ENCODE peak calls at places on chromosomes 6 and 20, in seven cellular contexts. I is GM23248, W is PC-3, B is fibroblast of lung, R is H1, P is MM.1S, E is HCT116. C is an unnamed sample.

GRCh38 chr6:98821739-98822405 is 12.5 kb upstream of the POU3F2 start:
- DNase-seq in P (no peak), W (no peak), E (no peak), R (no peak), B (no peak), I (no peak), C (no peak)

GRCh38 chr20:24163501-24163900 is 174.9 kb upstream of the GGTLC1 start:
- DNase-seq in R (no peak), I (peak), P (no peak), W (no peak), B (no peak), E (no peak), C (no peak)

GRCh38 chr20:41176711-41177552 is 39.6 kb downstream of the PLCG1 start:
- DNase-seq in I (no peak), W (no peak), P (no peak), E (no peak), R (peak), B (no peak), C (no peak)

GRCh38 chr20:62254021-62254724 is 15.9 kb downstream of the OSBPL2 start:
- DNase-seq in P (no peak), R (no peak), B (no peak), W (no peak), I (no peak), E (no peak), C (no peak)

GRCh38 chr20:33663161-33664084 is 1.3 kb downstream of the C20orf144 start:
- DNase-seq in I (peak), R (peak), B (peak), E (no peak), W (peak), P (peak), C (no peak)

GRCh38 chr6:14108571-14109410 is 8.8 kb upstream of the CD83 start:
- DNase-seq in E (no peak), W (no peak), B (no peak), R (no peak), P (no peak), I (no peak), C (no peak)

GRCh38 chr6:169932491-169932890 is 181.1 kb downstream of the ERMARD start:
- DNase-seq in R (no peak), P (no peak), I (no peak), W (no peak), B (no peak), E (no peak), C (no peak)

GRCh38 chr6:161303628-161304340 is 29.9 kb upstream of the AGPAT4 start:
- DNase-seq in P (no peak), B (peak), R (no peak), I (peak), W (peak), E (no peak), C (no peak)

DNA sequence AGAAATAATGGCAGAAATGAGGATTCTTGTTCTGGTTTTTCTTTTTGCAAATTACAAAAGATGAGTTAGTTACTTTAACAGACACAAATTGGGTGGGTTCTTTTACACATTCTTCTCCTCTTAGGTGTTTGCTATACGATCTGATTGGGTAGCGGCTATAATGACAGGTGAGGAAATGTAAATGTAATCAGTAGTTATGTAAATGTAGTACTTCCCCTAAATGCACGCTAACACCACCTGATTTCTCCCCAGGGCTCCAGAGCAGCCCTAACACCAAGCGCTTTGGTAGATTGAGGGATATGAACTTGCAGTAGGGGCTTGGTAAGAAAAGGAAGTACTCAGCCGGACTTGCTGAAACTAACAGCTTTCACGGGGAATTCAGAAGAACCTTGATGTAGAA is 499.4 kb upstream of the NOX3 start:
- DNase-seq in I (no peak), R (no peak), P (no peak), E (no peak), B (no peak), W (no peak), C (no peak)
- H3K27ac ChIP-seq in I (no peak), R (no peak), P (no peak), E (no peak), B (no peak), W (no peak), C (no peak)

DNA sequence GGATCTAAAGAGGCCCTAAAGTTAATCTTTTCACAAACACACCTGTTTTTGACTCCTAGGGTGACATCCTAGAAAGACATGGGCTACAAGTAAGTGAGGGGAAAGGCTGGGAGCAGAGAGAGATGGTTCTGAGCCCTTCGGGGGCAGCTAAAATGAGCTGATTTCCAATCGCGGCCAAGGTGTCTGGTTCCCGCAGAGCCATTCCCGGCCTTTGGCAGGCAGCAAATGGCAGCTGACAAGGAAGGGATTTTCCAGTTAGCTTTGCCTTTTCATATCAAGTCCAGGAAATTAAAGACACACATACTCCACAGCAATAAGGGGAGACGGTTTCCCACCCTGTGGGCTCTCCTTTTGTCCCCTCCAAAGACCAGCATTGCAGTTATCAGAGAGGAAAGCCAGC is 228.5 kb downstream of the ZMYND8 start:
- DNase-seq in W (no peak), E (no peak), P (no peak), B (no peak), R (no peak), I (no peak), C (no peak)
- TF ChIP-seq EZH2 in W (no peak), E (no peak), P (no peak), B (no peak), R (no peak), I (no peak), C (no peak)

GRCh38 chr6:131059486-131059885 is 3.6 kb downstream of the EPB41L2 start:
- DNase-seq in E (no peak), B (peak), R (no peak), I (peak), P (no peak), W (peak), C (no peak)

GRCh38 chr6:131061771-131062160 is 1.3 kb downstream of the EPB41L2 start:
- DNase-seq in I (peak), E (no peak), P (no peak), B (no peak), R (no peak), W (no peak), C (no peak)

GRCh38 chr6:131060311-131060710 is 2.7 kb downstream of the EPB41L2 start:
- DNase-seq in I (peak), B (no peak), R (no peak), E (no peak), P (no peak), W (peak), C (no peak)

GRCh38 chr6:131062245-131063027 is 609 bp downstream of the EPB41L2 start:
- DNase-seq in R (peak), W (no peak), P (peak), B (no peak), I (peak), E (no peak), C (no peak)

DNA sequence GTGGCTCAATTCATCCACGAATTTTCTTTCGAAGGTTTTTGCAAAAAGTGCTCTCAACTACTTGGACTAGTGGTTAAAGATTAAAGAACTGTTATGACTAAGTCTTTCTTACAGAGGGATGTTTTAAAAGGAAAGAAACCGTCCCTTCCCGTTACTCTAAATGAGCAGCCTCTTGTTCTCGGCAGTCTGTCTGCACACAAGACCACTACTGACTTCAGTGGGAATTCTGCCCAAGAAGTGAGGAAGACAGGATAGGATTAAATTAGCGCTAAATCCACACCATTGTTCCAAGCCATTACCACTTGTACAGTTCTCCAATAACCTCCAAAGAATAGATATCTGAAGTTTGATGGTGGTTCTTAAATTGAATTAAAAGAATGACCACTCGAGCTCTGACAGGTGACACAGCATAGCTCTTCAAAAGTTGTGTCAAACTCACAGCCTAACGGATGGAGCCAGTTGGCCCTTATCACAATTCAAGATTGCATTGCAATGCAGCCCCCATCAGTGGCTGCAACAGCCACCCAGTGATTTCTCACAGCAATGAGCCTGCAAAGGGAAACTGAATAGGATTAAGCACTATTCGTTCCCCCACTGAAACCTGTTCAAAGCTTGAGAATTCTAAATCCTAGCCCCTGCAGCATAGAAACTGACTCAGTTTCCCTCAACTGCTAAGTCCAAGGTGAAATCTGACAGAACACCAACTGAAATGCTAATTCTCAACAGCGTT is 1.8 kb downstream of the EPB41L2 start:
- DNase-seq in E (no peak), W (peak), P (no peak), I (peak), R (no peak), B (peak), C (no peak)
- H3K9ac ChIP-seq in E (no peak), W (peak), P (no peak), I (peak), R (no peak), B (no peak), C (peak)

GRCh38 chr6:2632943-2633584 is 117.7 kb downstream of the MYLK4 start:
- DNase-seq in W (no peak), B (no peak), E (no peak), R (no peak), P (no peak), I (no peak), C (peak)
- H3K27ac ChIP-seq in W (no peak), B (no peak), E (peak), R (no peak), P (no peak), I (no peak), C (no peak)

GRCh38 chr20:36574278-36575065 is 1.1 kb downstream of the TGIF2 start:
- DNase-seq in P (peak), W (peak), B (peak), I (peak), E (no peak), R (peak), C (no peak)

GRCh38 chr20:36573103-36573797 is at the start of gene TGIF2:
- DNase-seq in E (peak), W (peak), R (peak), I (peak), B (peak), P (peak), C (peak)

GRCh38 chr20:36572701-36573102 is 695 bp upstream of the TGIF2 start:
- DNase-seq in W (no peak), R (no peak), B (peak), E (no peak), I (peak), P (no peak), C (no peak)

GRCh38 chr20:36575066-36575743 is 1.8 kb downstream of the TGIF2 start:
- DNase-seq in B (peak), R (peak), P (no peak), E (no peak), W (peak), I (peak), C (no peak)

GRCh38 chr20:36573798-36574277 is 441 bp downstream of the TGIF2 start:
- DNase-seq in I (peak), P (peak), E (no peak), R (no peak), W (no peak), B (no peak), C (no peak)
- TF ChIP-seq EZH2 in I (no peak), P (no peak), E (no peak), R (no peak), W (no peak), B (no peak), C (no peak)

DNA sequence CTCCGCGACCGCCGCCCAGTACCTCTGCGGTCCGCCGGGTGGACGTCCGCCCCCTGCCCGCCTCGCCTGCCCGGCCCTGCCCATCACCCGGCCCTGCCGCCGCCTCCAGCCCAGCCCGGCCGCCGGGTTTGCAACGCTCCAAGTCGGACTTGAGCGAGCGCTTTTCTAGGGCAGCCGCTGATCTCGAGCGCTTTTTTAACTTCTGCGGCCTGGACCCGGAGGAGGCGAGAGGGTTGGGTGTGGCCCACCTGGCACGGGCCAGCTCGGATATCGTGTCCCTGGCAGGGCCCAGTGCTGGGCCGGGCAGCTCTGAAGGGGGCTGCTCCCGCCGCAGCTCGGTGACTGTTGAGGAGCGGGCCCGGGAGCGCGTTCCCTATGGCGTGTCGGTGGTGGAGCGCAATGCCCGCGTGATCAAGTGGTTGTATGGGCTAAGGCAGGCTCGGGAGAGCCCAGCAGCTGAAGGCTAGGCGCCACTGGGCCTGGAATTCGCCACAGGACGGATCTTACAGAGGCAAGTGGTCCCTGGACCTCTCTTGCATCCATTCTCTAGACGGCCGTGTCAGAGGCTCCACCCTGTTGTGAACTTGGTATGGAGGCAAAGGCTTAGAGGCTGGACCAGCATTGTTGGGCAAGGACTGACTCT is 11.8 kb downstream of the FAM110A start:
- DNase-seq in I (no peak), P (no peak), B (no peak), E (no peak), W (no peak), R (peak), C (no peak)
- H3K9ac ChIP-seq in I (no peak), P (no peak), B (no peak), E (no peak), W (no peak), R (no peak), C (no peak)

C was measured in SK-N-MC.